ENCODE peak calls at places on chromosomes 2 and 18, in five cellular contexts. U is GM23338, Q is MM.1S, C is GM12878, S is GM23248. O is an unnamed sample.
A peak's percentile ranks its signal among the peaks of the same experiment; 100 is the strongest.

GRCh38 chr2:104864280-104864599 is 10.3 kb downstream of the POU3F3 start:
- DNase-seq in U (no peak), Q (no peak), C (no peak), S (no peak), O (no peak)

GRCh38 chr2:160087854-160088745 is 25.7 kb upstream of the PLA2R1 start:
- DNase-seq in U (peak; percentile 26), Q (peak; percentile 45), C (no peak), S (peak; percentile 49), O (peak; percentile 50)

GRCh38 chr2:134425723-134426496 is 172.0 kb downstream of the MGAT5 start:
- DNase-seq in U (no peak), Q (no peak), C (no peak), S (no peak), O (no peak)

GRCh38 chr2:218648473-218649100 is 10.8 kb downstream of the ZNF142 start:
- DNase-seq in U (peak; percentile 76), Q (peak; percentile 65), C (no peak), S (peak; percentile 72), O (peak; percentile 67)

GRCh38 chr2:69933839-69934613 is 19.1 kb downstream of the MXD1 start:
- DNase-seq in U (no peak), Q (no peak), C (no peak), S (peak; percentile 94), O (no peak)

GRCh38 chr2:20650412-20650879 is 452 bp downstream of the HS1BP3 start:
- DNase-seq in U (peak; percentile 73), Q (peak; percentile 43), C (no peak), S (peak; percentile 83), O (peak; percentile 47)

GRCh38 chr2:73987109-73987947 is 2.6 kb downstream of the TET3 start:
- DNase-seq in U (peak; percentile 32), Q (no peak), C (no peak), S (no peak), O (no peak)

GRCh38 chr2:148721991-148722777 is 77.6 kb downstream of the EPC2 start:
- DNase-seq in U (no peak), Q (no peak), C (no peak), S (no peak), O (no peak)

GRCh38 chr2:125746321-125746983 is 909.5 kb upstream of the GYPC start:
- DNase-seq in U (no peak), Q (no peak), C (no peak), S (no peak), O (no peak)

GRCh38 chr2:48674933-48675332 is 57.3 kb downstream of the GTF2A1L start:
- DNase-seq in U (peak; percentile 2), Q (peak; percentile 51), C (no peak), S (no peak), O (no peak)

GRCh38 chr2:46873632-46874068 is 42.0 kb downstream of the MCFD2 start:
- DNase-seq in U (no peak), Q (no peak), C (no peak), S (peak; percentile 98), O (no peak)

GRCh38 chr2:42569116-42569711 is 782 bp downstream of the MTA3 start:
- DNase-seq in U (peak; percentile 17), Q (no peak), C (no peak), S (peak; percentile 56), O (peak; percentile 30)

GRCh38 chr2:133777607-133778006 is 209.3 kb upstream of the NCKAP5 start:
- DNase-seq in U (peak; percentile 1), Q (no peak), C (no peak), S (peak; percentile 27), O (no peak)

GRCh38 chr18:37175727-37176126 is 346.8 kb downstream of the KIAA1328 start:
- DNase-seq in U (peak; percentile 81), Q (no peak), C (no peak), S (no peak), O (no peak)

GRCh38 chr2:88187038-88187676 is 17.0 kb downstream of the THNSL2 start:
- DNase-seq in U (peak; percentile 96), Q (peak; percentile 74), C (no peak), S (peak; percentile 69), O (peak; percentile 19)

GRCh38 chr2:36516136-36516870 is 81.7 kb downstream of the FEZ2 start:
- DNase-seq in U (no peak), Q (no peak), C (no peak), S (peak; percentile 55), O (no peak)

GRCh38 chr18:731185-731584 is 18.8 kb upstream of the ENOSF1 start:
- DNase-seq in U (no peak), Q (no peak), C (no peak), S (peak; percentile 45), O (no peak)

GRCh38 chr2:38572167-38572566 is 30.6 kb downstream of the HNRNPLL start:
- DNase-seq in U (no peak), Q (no peak), C (no peak), S (peak; percentile 92), O (no peak)

GRCh38 chr2:31925517-31925916 is 85.3 kb downstream of the MEMO1 start:
- DNase-seq in U (no peak), Q (no peak), C (no peak), S (no peak), O (no peak)

GRCh38 chr2:32003791-32004190 is 7.0 kb downstream of the MEMO1 start:
- DNase-seq in U (no peak), Q (no peak), C (no peak), S (no peak), O (no peak)

GRCh38 chr2:80971-81736 is 34.8 kb upstream of the FAM110C start:
- DNase-seq in U (no peak), Q (no peak), C (no peak), S (no peak), O (no peak)

GRCh38 chr2:166090900-166091299 is 36.9 kb downstream of the SCN1A start:
- DNase-seq in U (no peak), Q (no peak), C (no peak), S (no peak), O (no peak)

GRCh38 chr2:241225545-241225944 is 37.1 kb downstream of the ANO7 start:
- DNase-seq in U (no peak), Q (no peak), C (no peak), S (no peak), O (no peak)

GRCh38 chr2:135657806-135658582 is 83.7 kb upstream of the UBXN4 start:
- DNase-seq in U (no peak), Q (no peak), C (peak; percentile 38), S (no peak), O (no peak)

GRCh38 chr2:70978388-70979357 is at the start of gene ANKRD53:
- DNase-seq in U (peak; percentile 79), Q (peak; percentile 23), C (no peak), S (peak; percentile 77), O (no peak)

GRCh38 chr18:61832858-61833257 is 59.9 kb downstream of the RNF152 start:
- DNase-seq in U (no peak), Q (no peak), C (no peak), S (no peak), O (no peak)

GRCh38 chr2:239274391-239275001 is 126.3 kb downstream of the HDAC4 start:
- DNase-seq in U (no peak), Q (no peak), C (no peak), S (peak; percentile 93), O (no peak)

GRCh38 chr2:47272031-47272864 is 117.1 kb upstream of the STPG4 start:
- DNase-seq in U (peak; percentile 82), Q (peak; percentile 50), C (no peak), S (peak; percentile 76), O (peak; percentile 29)

GRCh38 chr2:31729065-31729439 is 148.3 kb upstream of the SRD5A2 start:
- DNase-seq in U (no peak), Q (no peak), C (no peak), S (no peak), O (no peak)

GRCh38 chr2:189267925-189268579 is 88.5 kb upstream of the COL5A2 start:
- DNase-seq in U (no peak), Q (no peak), C (no peak), S (peak; percentile 85), O (no peak)

GRCh38 chr2:80073134-80073561 is 231.4 kb downstream of the LRRTM1 start:
- DNase-seq in U (peak; percentile 91), Q (peak; percentile 70), C (peak; percentile 3), S (peak; percentile 66), O (peak; percentile 58)

GRCh38 chr2:45786030-45786830 is 134.8 kb downstream of the PRKCE start:
- DNase-seq in U (no peak), Q (no peak), C (no peak), S (no peak), O (no peak)

GRCh38 chr2:112138143-112139032 is at the start of gene FBLN7:
- DNase-seq in U (peak; percentile 68), Q (no peak), C (no peak), S (peak; percentile 62), O (no peak)

GRCh38 chr18:57353940-57354461 is 1.6 kb downstream of the ST8SIA3 start:
- DNase-seq in U (peak; percentile 90), Q (no peak), C (no peak), S (peak; percentile 64), O (no peak)

GRCh38 chr2:2269426-2269825 is 61.6 kb downstream of the MYT1L start:
- DNase-seq in U (no peak), Q (no peak), C (no peak), S (no peak), O (no peak)

GRCh38 chr18:8948011-8948410 is 154.5 kb upstream of the NDUFV2 start:
- DNase-seq in U (no peak), Q (no peak), C (no peak), S (peak; percentile 23), O (no peak)
- H3K4me1 ChIP-seq in U (peaks cover 32% of the 10 kb centered on the region), Q (peaks cover 45% of the 10 kb centered on the region), C (no peaks in the 10 kb centered on the region), S (peaks cover 67% of the 10 kb centered on the region), O (peaks cover 86% of the 10 kb centered on the region)

GRCh38 chr2:200359552-200359951 is 53.1 kb downstream of the SPATS2L start:
- DNase-seq in U (no peak), Q (no peak), C (no peak), S (no peak), O (no peak)
- H3K79me2 ChIP-seq in U (peaks cover 92% of the 10 kb centered on the region), Q (peaks cover 75% of the 10 kb centered on the region), C (no peaks in the 10 kb centered on the region), S (peaks cover 93% of the 10 kb centered on the region), O (no peaks in the 10 kb centered on the region)

DNA sequence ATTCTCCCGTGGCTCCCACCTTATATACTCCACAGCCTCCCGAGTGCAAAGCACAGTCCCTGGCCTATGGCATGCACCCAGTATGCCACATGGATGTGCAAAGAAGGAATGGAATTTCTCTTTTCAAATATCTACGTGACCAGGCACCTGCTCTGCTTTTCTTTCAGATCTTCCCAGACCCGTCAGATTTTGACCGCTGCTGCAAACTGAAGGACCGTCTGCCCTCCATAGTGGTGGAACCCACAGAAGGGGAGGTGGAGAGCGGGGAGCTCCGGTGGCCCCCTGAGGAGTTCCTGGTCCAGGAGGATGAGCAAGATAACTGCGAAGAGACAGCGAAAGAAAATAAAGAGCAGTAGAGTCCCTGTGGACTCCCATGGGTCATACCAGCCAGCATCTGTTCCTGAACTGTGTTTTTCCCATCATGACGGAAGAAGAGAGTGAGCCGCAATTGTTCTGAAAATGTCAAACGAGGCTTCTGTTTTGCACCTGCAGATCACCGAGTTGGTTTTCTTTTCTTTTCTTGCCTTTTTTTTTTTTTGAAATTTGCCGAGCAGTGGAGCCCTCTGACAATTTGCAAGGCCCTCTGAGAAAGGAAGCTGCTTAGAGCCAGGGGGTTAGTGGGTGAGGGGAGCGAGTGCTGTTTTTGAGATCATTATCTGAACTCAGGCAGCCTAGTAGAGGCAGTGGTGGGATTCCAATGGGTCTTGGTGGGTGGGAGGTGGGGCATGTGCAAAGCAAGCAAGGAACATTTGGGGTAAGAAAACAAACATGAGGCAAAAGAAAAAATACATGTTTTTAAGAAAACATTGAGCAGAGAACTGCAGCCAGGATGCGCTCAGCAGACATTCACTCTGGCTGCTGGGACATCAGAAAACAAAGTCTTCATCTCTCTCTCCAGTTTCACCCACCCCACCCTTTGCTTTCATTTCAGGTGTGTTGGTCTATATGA is 26.2 kb downstream of the LBH start:
- DNase-seq in U (no peak), Q (no peak), C (no peak), S (no peak), O (no peak)
- H3K4me2 ChIP-seq in U (no peak overlapping the region), Q (no peak overlapping the region), C (no peak overlapping the region), S (no peak overlapping the region), O (no peak overlapping the region)

GRCh38 chr2:66437601-66438497 is 2.9 kb downstream of the MEIS1 start:
- DNase-seq in U (peak; percentile 42), Q (peak; percentile 32), C (no peak), S (peak; percentile 71), O (no peak)
- H3K4me1 ChIP-seq in U (peaks cover 84% of the 10 kb centered on the region), Q (no peaks in the 10 kb centered on the region), C (no peaks in the 10 kb centered on the region), S (peaks cover 20% of the 10 kb centered on the region), O (peaks cover 25% of the 10 kb centered on the region)